ENCODE peak calls at places on chromosomes 4 and X, in four cellular contexts. W, N, D and S are unnamed samples.

GRCh38 chr4:127113852-127114362 is 518.9 kb upstream of the INTU start:
- DNase-seq in W (no peak), N (no peak), D (no peak), S (no peak)

GRCh38 chrX:9164535-9165425 is 130.9 kb upstream of the FAM9B start:
- DNase-seq in W (no peak), N (no peak), D (no peak), S (no peak)

GRCh38 chr4:6263541-6264540 is 5.8 kb upstream of the WFS1 start:
- DNase-seq in W (no peak), N (peak; percentile 45), D (no peak), S (peak; percentile 87)

GRCh38 chr4:168993724-168994510 is 16.1 kb downstream of the CBR4 start:
- DNase-seq in W (no peak), N (no peak), D (no peak), S (no peak)

GRCh38 chr4:122874194-122874593 is 47.6 kb downstream of the FGF2 start:
- DNase-seq in W (no peak), N (peak; percentile 68), D (no peak), S (peak; percentile 44)

GRCh38 chr4:162229670-162230069 is 65.9 kb upstream of the FSTL5 start:
- DNase-seq in W (no peak), N (no peak), D (no peak), S (no peak)

GRCh38 chr4:74543983-74544382 is 99.0 kb downstream of the AREG start:
- DNase-seq in W (no peak), N (no peak), D (no peak), S (peak; percentile 18)

GRCh38 chr4:125321709-125322362 is 7.1 kb downstream of the FAT4 start:
- DNase-seq in W (no peak), N (no peak), D (no peak), S (peak; percentile 33)

GRCh38 chr4:108157655-108158054 is 11.1 kb downstream of the LEF1 start:
- DNase-seq in W (no peak), N (no peak), D (no peak), S (no peak)

GRCh38 chr4:70399319-70399718 is 1.6 kb downstream of the OPRPN start:
- DNase-seq in W (no peak), N (no peak), D (no peak), S (no peak)

GRCh38 chr4:20456416-20456815 is 204.7 kb downstream of the SLIT2 start:
- DNase-seq in W (no peak), N (no peak), D (no peak), S (peak; percentile 35)

GRCh38 chrX:38312436-38312835 is 14.9 kb downstream of the RPGR start:
- DNase-seq in W (no peak), N (peak; percentile 23), D (no peak), S (peak; percentile 73)

GRCh38 chr4:106987314-106987713 is 48.8 kb downstream of the DKK2 start:
- DNase-seq in W (no peak), N (no peak), D (no peak), S (no peak)

GRCh38 chr4:159129822-159130550 is 27.1 kb downstream of the RAPGEF2 start:
- DNase-seq in W (no peak), N (no peak), D (no peak), S (no peak)

GRCh38 chr4:149911371-149911770 is 95.7 kb upstream of the IQCM start:
- DNase-seq in W (no peak), N (no peak), D (no peak), S (no peak)

GRCh38 chr4:78513411-78513975 is 38.1 kb upstream of the ANXA3 start:
- DNase-seq in W (no peak), N (no peak), D (no peak), S (no peak)

GRCh38 chr4:1204828-1205591 is 32.6 kb upstream of the SPON2 start:
- DNase-seq in W (no peak), N (no peak), D (no peak), S (no peak)

GRCh38 chrX:88982933-88983332 is 235.9 kb downstream of the CPXCR1 start:
- DNase-seq in W (no peak), N (no peak), D (no peak), S (no peak)

GRCh38 chr4:141009931-141010330 is 123.3 kb downstream of the RNF150 start:
- DNase-seq in W (no peak), N (no peak), D (no peak), S (no peak)

GRCh38 chr4:151205722-151206121 is 71.2 kb upstream of the PRSS48 start:
- DNase-seq in W (no peak), N (no peak), D (no peak), S (peak; percentile 27)

GRCh38 chrX:40867352-40867751 is 132.0 kb upstream of the MED14 start:
- DNase-seq in W (no peak), N (peak; percentile 55), D (no peak), S (peak; percentile 76)

GRCh38 chr4:188006285-188006848 is 10.8 kb downstream of the ZFP42 start:
- DNase-seq in W (no peak), N (no peak), D (no peak), S (no peak)

GRCh38 chrX:111555559-111555958 is 44.1 kb downstream of the SERTM2 start:
- DNase-seq in W (no peak), N (no peak), D (no peak), S (no peak)

GRCh38 chr4:177066746-177067145 is 242.9 kb upstream of the NEIL3 start:
- DNase-seq in W (no peak), N (no peak), D (no peak), S (no peak)

GRCh38 chr4:100042235-100042634 is 92.2 kb upstream of the H2AZ1 start:
- DNase-seq in W (no peak), N (no peak), D (no peak), S (no peak)

GRCh38 chrX:40082447-40083119 is 15.2 kb downstream of the BCOR start:
- DNase-seq in W (no peak), N (no peak), D (no peak), S (no peak)

GRCh38 chr4:3368841-3369760 is 72.7 kb upstream of the HGFAC start:
- DNase-seq in W (no peak), N (no peak), D (no peak), S (peak; percentile 26)

GRCh38 chrX:118536687-118537461 is 41.3 kb downstream of the DOCK11 start:
- DNase-seq in W (no peak), N (no peak), D (no peak), S (peak; percentile 1)

GRCh38 chrX:150664290-150664689 is 28.9 kb upstream of the MTMR1 start:
- DNase-seq in W (no peak), N (no peak), D (no peak), S (peak; percentile 7)

GRCh38 chr4:6688879-6689505 is 4.7 kb upstream of the S100P start:
- DNase-seq in W (peak; percentile 67), N (peak; percentile 93), D (no peak), S (peak; percentile 39)

GRCh38 chr4:73661646-73662119 is 41.4 kb upstream of the RASSF6 start:
- DNase-seq in W (no peak), N (peak; percentile 14), D (no peak), S (peak; percentile 98)

GRCh38 chr4:18695733-18696527 is 674.4 kb upstream of the LCORL start:
- DNase-seq in W (no peak), N (no peak), D (no peak), S (no peak)

GRCh38 chrX:38850807-38851533 is 49.7 kb downstream of the MID1IP1 start:
- DNase-seq in W (no peak), N (no peak), D (no peak), S (no peak)

GRCh38 chrX:131816551-131817136 is 206.5 kb upstream of the STK26 start:
- DNase-seq in W (peak; percentile 25), N (no peak), D (no peak), S (peak; percentile 88)

GRCh38 chrX:52355108-52355507 is 13.7 kb upstream of the XAGE2 start:
- DNase-seq in W (no peak), N (no peak), D (no peak), S (no peak)

GRCh38 chrX:71870337-71871098 is 40.1 kb upstream of the NHSL2 start:
- DNase-seq in W (no peak), N (peak; percentile 41), D (no peak), S (peak; percentile 0)

GRCh38 chr4:145207934-145208333 is 27.5 kb upstream of the OTUD4 start:
- DNase-seq in W (no peak), N (no peak), D (no peak), S (no peak)

GRCh38 chr4:112817933-112818921 is 181.3 kb downstream of the LARP7 start:
- DNase-seq in W (no peak), N (peak; percentile 74), D (peak; percentile 50), S (peak; percentile 22)

GRCh38 chr4:57710053-57710452 is 599.9 kb upstream of the IGFBP7 start:
- DNase-seq in W (no peak), N (no peak), D (no peak), S (no peak)